ENCODE peak calls at places on chromosomes 16 and 17, in seven cellular contexts. One of them, this sample, is unnamed.

GRCh38 chr17:74512041-74512440 is 19.2 kb downstream of the CD300LB start:
- DNase-seq in ovary: no peak
- DNase-seq in stomach: no peak
- DNase-seq in H1: no peak
- DNase-seq in transverse colon: no peak
- DNase-seq in tibial nerve: no peak
- DNase-seq in K562: no peak
- DNase-seq in this sample: peak

GRCh38 chr16:1273816-1274215 is 17.9 kb downstream of the TPSD1 start:
- DNase-seq in ovary: no peak
- DNase-seq in stomach: no peak
- DNase-seq in H1: no peak
- DNase-seq in transverse colon: no peak
- DNase-seq in tibial nerve: no peak
- DNase-seq in K562: no peak
- DNase-seq in this sample: no peak

GRCh38 chr17:64112978-64113377 is 17.0 kb downstream of the ERN1 start:
- DNase-seq in ovary: no peak
- DNase-seq in stomach: no peak
- DNase-seq in H1: no peak
- DNase-seq in transverse colon: no peak
- DNase-seq in tibial nerve: no peak
- DNase-seq in K562: no peak
- DNase-seq in this sample: no peak

GRCh38 chr17:74351552-74352210 is 10.0 kb downstream of the BTBD17 start:
- DNase-seq in ovary: no peak
- DNase-seq in stomach: no peak
- DNase-seq in H1: no peak
- DNase-seq in transverse colon: no peak
- DNase-seq in tibial nerve: no peak
- DNase-seq in K562: peak
- DNase-seq in this sample: no peak

GRCh38 chr17:70111201-70111600 is 36.2 kb downstream of the KCNJ16 start:
- DNase-seq in ovary: no peak
- DNase-seq in stomach: no peak
- DNase-seq in H1: no peak
- DNase-seq in transverse colon: no peak
- DNase-seq in tibial nerve: no peak
- DNase-seq in K562: no peak
- DNase-seq in this sample: no peak

GRCh38 chr17:80122926-80123505 is 21.6 kb downstream of the GAA start:
- DNase-seq in ovary: no peak
- DNase-seq in stomach: peak
- DNase-seq in H1: no peak
- DNase-seq in transverse colon: no peak
- DNase-seq in tibial nerve: no peak
- DNase-seq in K562: no peak
- DNase-seq in this sample: no peak

GRCh38 chr16:50266337-50267091 is at the start of gene ADCY7:
- DNase-seq in ovary: peak
- DNase-seq in stomach: peak
- DNase-seq in H1: no peak
- DNase-seq in transverse colon: peak
- DNase-seq in tibial nerve: no peak
- DNase-seq in K562: peak
- DNase-seq in this sample: no peak

GRCh38 chr16:8986111-8986510 is 22.4 kb upstream of the USP7 start:
- DNase-seq in ovary: no peak
- DNase-seq in stomach: no peak
- DNase-seq in H1: no peak
- DNase-seq in transverse colon: peak
- DNase-seq in tibial nerve: no peak
- DNase-seq in K562: no peak
- DNase-seq in this sample: no peak

GRCh38 chr17:81110488-81111040 is 54.7 kb upstream of the PVALEF start:
- DNase-seq in ovary: no peak
- DNase-seq in stomach: no peak
- DNase-seq in H1: no peak
- DNase-seq in transverse colon: no peak
- DNase-seq in tibial nerve: no peak
- DNase-seq in K562: no peak
- DNase-seq in this sample: no peak

DNA sequence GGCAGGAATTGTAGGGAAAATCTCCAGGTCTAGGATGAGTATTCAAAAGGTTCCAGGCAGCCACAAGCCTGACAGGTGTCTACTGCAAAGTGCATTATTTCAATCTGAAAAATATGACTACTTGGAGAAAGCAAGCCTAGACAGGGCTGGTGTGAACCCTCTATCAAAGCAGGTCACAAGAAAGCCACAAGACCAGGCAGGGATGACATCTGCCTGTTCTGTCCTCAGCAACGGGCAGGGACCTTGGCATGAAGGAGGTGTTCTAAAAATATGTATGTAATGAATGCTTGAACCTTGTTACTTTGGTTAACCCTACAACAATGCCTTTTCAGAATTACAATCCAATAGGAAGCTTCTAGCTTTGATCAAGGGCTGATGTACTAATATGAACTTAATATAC is 1.2 kb upstream of the COX6A2 start:
- DNase-seq in ovary: no peak
- DNase-seq in stomach: no peak
- DNase-seq in H1: no peak
- DNase-seq in transverse colon: no peak
- DNase-seq in tibial nerve: no peak
- DNase-seq in K562: no peak
- DNase-seq in this sample: no peak
- H3K27ac ChIP-seq in ovary: no peak
- H3K27ac ChIP-seq in stomach: no peak
- H3K27ac ChIP-seq in H1: no peak
- H3K27ac ChIP-seq in transverse colon: no peak
- H3K27ac ChIP-seq in tibial nerve: no peak
- H3K27ac ChIP-seq in K562: no peak
- H3K27ac ChIP-seq in this sample: peak

GRCh38 chr16:58426095-58426494 is 33.8 kb downstream of the GINS3 start:
- DNase-seq in ovary: no peak
- DNase-seq in stomach: no peak
- DNase-seq in H1: no peak
- DNase-seq in transverse colon: peak
- DNase-seq in tibial nerve: no peak
- DNase-seq in K562: no peak
- DNase-seq in this sample: no peak
- TF ChIP-seq EP300 in ovary: no peak
- TF ChIP-seq EP300 in stomach: no peak
- TF ChIP-seq EP300 in H1: no peak
- TF ChIP-seq EP300 in transverse colon: no peak
- TF ChIP-seq EP300 in tibial nerve: peak
- TF ChIP-seq EP300 in K562: no peak
- TF ChIP-seq EP300 in this sample: no peak

DNA sequence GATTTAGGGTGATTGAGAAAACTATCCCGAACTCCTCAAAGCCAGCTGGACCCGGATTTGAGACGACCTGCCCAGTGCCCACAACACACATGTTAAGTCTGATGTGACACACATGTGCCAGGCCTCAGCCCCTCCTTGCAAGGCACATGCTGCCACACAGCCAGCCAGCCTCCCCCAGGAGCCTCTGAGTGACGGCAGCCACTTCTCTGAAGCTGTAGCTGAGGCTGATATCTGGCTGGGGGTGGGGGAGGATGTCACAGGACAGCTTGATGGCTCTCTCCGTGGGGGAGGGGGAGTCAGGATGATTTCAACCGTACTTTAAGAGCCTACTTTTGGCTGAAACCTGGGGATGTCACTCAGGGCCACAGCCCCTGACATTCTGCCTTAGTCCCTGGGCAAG is 40.9 kb downstream of the SRCIN1 start:
- DNase-seq in ovary: no peak
- DNase-seq in stomach: no peak
- DNase-seq in H1: no peak
- DNase-seq in transverse colon: no peak
- DNase-seq in tibial nerve: no peak
- DNase-seq in K562: peak
- DNase-seq in this sample: no peak
- H3K4me3 ChIP-seq in ovary: no peak
- H3K4me3 ChIP-seq in stomach: no peak
- H3K4me3 ChIP-seq in H1: peak
- H3K4me3 ChIP-seq in transverse colon: no peak
- H3K4me3 ChIP-seq in tibial nerve: no peak
- H3K4me3 ChIP-seq in K562: no peak
- H3K4me3 ChIP-seq in this sample: no peak

GRCh38 chr16:30358577-30358936 is 3.4 kb upstream of the CD2BP2 start:
- DNase-seq in ovary: no peak
- DNase-seq in stomach: no peak
- DNase-seq in H1: no peak
- DNase-seq in transverse colon: no peak
- DNase-seq in tibial nerve: no peak
- DNase-seq in K562: no peak
- DNase-seq in this sample: no peak
- H3K27ac ChIP-seq in ovary: no peak
- H3K27ac ChIP-seq in stomach: no peak
- H3K27ac ChIP-seq in H1: no peak
- H3K27ac ChIP-seq in transverse colon: no peak
- H3K27ac ChIP-seq in tibial nerve: no peak
- H3K27ac ChIP-seq in K562: no peak
- H3K27ac ChIP-seq in this sample: no peak

DNA sequence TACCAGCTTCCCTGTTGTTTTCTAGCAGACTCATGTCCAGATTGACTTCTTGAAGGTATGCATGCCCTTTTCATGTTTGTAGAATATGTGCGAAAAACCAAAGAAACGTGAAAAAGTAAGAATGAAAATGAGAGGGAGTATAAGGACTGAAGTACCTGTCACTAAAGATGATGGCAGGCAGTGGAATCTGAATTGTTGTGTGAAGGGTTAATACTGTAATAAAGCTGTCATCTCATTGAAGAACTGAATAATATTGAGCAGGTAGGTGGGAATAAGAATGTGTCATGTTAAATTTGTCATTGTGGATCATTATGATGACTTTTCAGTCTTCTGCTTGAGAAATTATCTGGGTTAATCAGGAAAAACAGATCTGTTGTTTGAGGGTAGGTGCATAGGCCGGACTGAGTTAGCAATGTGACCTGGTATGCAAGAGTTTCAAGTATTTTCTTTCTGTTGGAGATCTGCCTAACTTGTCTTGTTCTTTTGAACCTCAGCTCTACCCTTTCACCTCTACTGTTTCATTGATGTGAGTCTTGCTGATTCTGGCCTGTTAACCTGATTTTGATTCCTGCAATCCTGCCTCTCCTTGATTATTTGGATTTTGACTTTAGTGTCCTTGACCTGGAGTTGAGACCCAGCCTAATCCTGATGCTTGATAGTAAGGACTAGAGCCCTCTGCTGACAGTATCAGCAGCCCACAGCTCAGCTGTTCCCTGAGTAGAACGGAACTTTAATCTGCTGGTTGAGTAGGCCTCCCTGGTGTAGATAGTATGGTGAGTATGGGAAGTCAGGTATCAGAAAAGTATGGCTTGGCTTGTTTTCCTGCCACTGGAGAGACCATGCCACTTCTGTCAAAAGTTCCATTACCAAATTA is 64.6 kb downstream of the MAP2K4 start:
- DNase-seq in ovary: no peak
- DNase-seq in stomach: no peak
- DNase-seq in H1: no peak
- DNase-seq in transverse colon: no peak
- DNase-seq in tibial nerve: no peak
- DNase-seq in K562: no peak
- DNase-seq in this sample: no peak
- TF ChIP-seq EP300 in ovary: no peak
- TF ChIP-seq EP300 in stomach: no peak
- TF ChIP-seq EP300 in H1: no peak
- TF ChIP-seq EP300 in transverse colon: no peak
- TF ChIP-seq EP300 in tibial nerve: no peak
- TF ChIP-seq EP300 in K562: no peak
- TF ChIP-seq EP300 in this sample: no peak

GRCh38 chr17:49556183-49556943 is 19.3 kb upstream of the NXPH3 start:
- DNase-seq in ovary: peak
- DNase-seq in stomach: peak
- DNase-seq in H1: peak
- DNase-seq in transverse colon: peak
- DNase-seq in tibial nerve: peak
- DNase-seq in K562: peak
- DNase-seq in this sample: no peak
- H3K4me3 ChIP-seq in ovary: no peak
- H3K4me3 ChIP-seq in stomach: no peak
- H3K4me3 ChIP-seq in H1: no peak
- H3K4me3 ChIP-seq in transverse colon: no peak
- H3K4me3 ChIP-seq in tibial nerve: no peak
- H3K4me3 ChIP-seq in K562: no peak
- H3K4me3 ChIP-seq in this sample: no peak

DNA sequence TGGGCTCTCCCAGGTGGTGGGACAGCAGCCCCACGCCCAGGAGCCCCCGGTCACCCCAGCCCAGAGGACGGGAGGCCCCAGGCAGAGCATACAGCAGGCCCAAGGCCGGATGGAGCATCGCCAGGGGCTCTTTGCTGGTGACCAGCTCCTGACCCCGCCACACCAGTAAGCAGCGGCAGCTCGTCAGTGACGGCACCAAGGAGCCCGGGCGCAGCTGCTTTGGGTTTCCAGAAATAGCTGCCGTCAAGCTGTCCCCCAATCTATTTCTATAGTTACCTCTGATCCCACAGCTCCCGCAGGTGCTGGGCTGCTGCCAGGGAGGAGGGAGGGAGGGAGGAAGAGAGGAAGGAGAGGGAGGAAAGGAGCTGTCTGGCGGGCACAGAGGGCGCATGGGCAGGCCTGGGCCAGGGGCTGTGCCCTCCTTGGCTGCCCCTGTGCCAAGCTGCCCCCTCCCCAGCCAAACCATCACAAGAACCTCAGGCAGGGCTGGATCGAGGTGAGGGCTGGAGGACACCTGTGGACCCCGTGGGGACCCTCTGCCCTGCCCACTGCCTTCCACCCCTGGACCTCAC is 10.8 kb upstream of the RASD1 start:
- DNase-seq in ovary: no peak
- DNase-seq in stomach: peak
- DNase-seq in H1: no peak
- DNase-seq in transverse colon: no peak
- DNase-seq in tibial nerve: no peak
- DNase-seq in K562: no peak
- DNase-seq in this sample: no peak
- H3K27ac ChIP-seq in ovary: no peak
- H3K27ac ChIP-seq in stomach: no peak
- H3K27ac ChIP-seq in H1: no peak
- H3K27ac ChIP-seq in transverse colon: peak
- H3K27ac ChIP-seq in tibial nerve: no peak
- H3K27ac ChIP-seq in K562: no peak
- H3K27ac ChIP-seq in this sample: no peak